ENCODE peak calls at places on chromosomes 11 and 22, in four cellular contexts. One of them, this sample, is unnamed.

GRCh38 chr11:113818426-113818825 is 38.8 kb downstream of the CLDN25 start:
- DNase-seq in ovary: no peak
- DNase-seq in HFF-Myc: no peak
- DNase-seq in mesothelial cell of epicardium: no peak
- DNase-seq in this sample: no peak

GRCh38 chr22:42270512-42271190 is at the start of gene TCF20:
- DNase-seq in HFF-Myc: no peak
- DNase-seq in mesothelial cell of epicardium: peak
- DNase-seq in ovary: peak
- DNase-seq in this sample: peak

GRCh38 chr11:10303558-10304363 is 1.1 kb upstream of the ADM start:
- DNase-seq in mesothelial cell of epicardium: no peak
- DNase-seq in HFF-Myc: no peak
- DNase-seq in ovary: no peak
- DNase-seq in this sample: no peak

GRCh38 chr11:115912484-115912945 is 408.3 kb upstream of the CADM1 start:
- DNase-seq in mesothelial cell of epicardium: no peak
- DNase-seq in HFF-Myc: no peak
- DNase-seq in ovary: no peak
- DNase-seq in this sample: no peak

GRCh38 chr11:97979741-97980140 is 1041.0 kb upstream of the CNTN5 start:
- DNase-seq in mesothelial cell of epicardium: no peak
- DNase-seq in HFF-Myc: no peak
- DNase-seq in ovary: no peak
- DNase-seq in this sample: no peak

GRCh38 chr11:75813622-75814039 is 1.4 kb upstream of the UVRAG start:
- DNase-seq in HFF-Myc: no peak
- DNase-seq in ovary: no peak
- DNase-seq in mesothelial cell of epicardium: no peak
- DNase-seq in this sample: no peak

GRCh38 chr11:64337538-64338249 is 2.3 kb upstream of the CCDC88B start:
- DNase-seq in ovary: no peak
- DNase-seq in mesothelial cell of epicardium: no peak
- DNase-seq in HFF-Myc: no peak
- DNase-seq in this sample: no peak

GRCh38 chr11:12657981-12658380 is 16.2 kb upstream of the TEAD1 start:
- DNase-seq in ovary: no peak
- DNase-seq in mesothelial cell of epicardium: no peak
- DNase-seq in HFF-Myc: no peak
- DNase-seq in this sample: no peak

GRCh38 chr22:41963453-41964105 is 5.7 kb upstream of the SEPTIN3 start:
- DNase-seq in mesothelial cell of epicardium: no peak
- DNase-seq in ovary: no peak
- DNase-seq in HFF-Myc: no peak
- DNase-seq in this sample: no peak

GRCh38 chr11:2521681-2522630 is 77.1 kb downstream of the KCNQ1 start:
- DNase-seq in HFF-Myc: no peak
- DNase-seq in mesothelial cell of epicardium: peak
- DNase-seq in ovary: peak
- DNase-seq in this sample: no peak

GRCh38 chr11:47750725-47751124 is 16.4 kb downstream of the FNBP4 start:
- DNase-seq in mesothelial cell of epicardium: no peak
- DNase-seq in HFF-Myc: no peak
- DNase-seq in ovary: no peak
- DNase-seq in this sample: no peak

GRCh38 chr11:62908468-62909072 is 12.6 kb downstream of the CHRM1 start:
- DNase-seq in mesothelial cell of epicardium: no peak
- DNase-seq in HFF-Myc: no peak
- DNase-seq in ovary: no peak
- DNase-seq in this sample: no peak

GRCh38 chr11:5986885-5987284 is at the start of gene OR52L1:
- DNase-seq in HFF-Myc: no peak
- DNase-seq in ovary: no peak
- DNase-seq in mesothelial cell of epicardium: no peak
- DNase-seq in this sample: no peak

GRCh38 chr11:96964661-96965060 is 574.8 kb downstream of the JRKL start:
- DNase-seq in mesothelial cell of epicardium: no peak
- DNase-seq in ovary: no peak
- DNase-seq in HFF-Myc: no peak
- DNase-seq in this sample: no peak

GRCh38 chr22:41305646-41306045 is 4.3 kb downstream of the ZC3H7B start:
- DNase-seq in ovary: no peak
- DNase-seq in mesothelial cell of epicardium: no peak
- DNase-seq in HFF-Myc: no peak
- DNase-seq in this sample: no peak

GRCh38 chr11:88043149-88043548 is 132.1 kb downstream of the RAB38 start:
- DNase-seq in HFF-Myc: no peak
- DNase-seq in ovary: no peak
- DNase-seq in mesothelial cell of epicardium: no peak
- DNase-seq in this sample: no peak

GRCh38 chr11:130390071-130390758 is 38.2 kb downstream of the ADAMTS8 start:
- DNase-seq in mesothelial cell of epicardium: no peak
- DNase-seq in ovary: no peak
- DNase-seq in HFF-Myc: peak
- DNase-seq in this sample: no peak

GRCh38 chr11:10993186-10993585 is 135.3 kb upstream of the ZBED5 start:
- DNase-seq in ovary: no peak
- DNase-seq in HFF-Myc: no peak
- DNase-seq in mesothelial cell of epicardium: no peak
- DNase-seq in this sample: no peak

GRCh38 chr11:62921573-62922188 is 518 bp upstream of the CHRM1 start:
- DNase-seq in ovary: no peak
- DNase-seq in HFF-Myc: no peak
- DNase-seq in mesothelial cell of epicardium: no peak
- DNase-seq in this sample: no peak

GRCh38 chr11:63711838-63712237 is 30.5 kb downstream of the RTN3 start:
- DNase-seq in mesothelial cell of epicardium: no peak
- DNase-seq in HFF-Myc: no peak
- DNase-seq in ovary: no peak
- DNase-seq in this sample: no peak

GRCh38 chr22:48943567-48944432 is 883.9 kb downstream of the BRD1 start:
- DNase-seq in ovary: no peak
- DNase-seq in mesothelial cell of epicardium: no peak
- DNase-seq in HFF-Myc: no peak
- DNase-seq in this sample: peak

GRCh38 chr11:10456519-10456918 is 1.5 kb downstream of the AMPD3 start:
- DNase-seq in ovary: peak
- DNase-seq in HFF-Myc: no peak
- DNase-seq in mesothelial cell of epicardium: no peak
- DNase-seq in this sample: no peak

GRCh38 chr11:62712413-62712812 is 4.9 kb downstream of the GNG3 start:
- DNase-seq in mesothelial cell of epicardium: no peak
- DNase-seq in ovary: no peak
- DNase-seq in HFF-Myc: no peak
- DNase-seq in this sample: no peak

GRCh38 chr22:38236786-38237185 is 35.0 kb downstream of the MAFF start:
- DNase-seq in HFF-Myc: no peak
- DNase-seq in ovary: no peak
- DNase-seq in mesothelial cell of epicardium: no peak
- DNase-seq in this sample: no peak

GRCh38 chr11:114156766-114157165 is 97.3 kb downstream of the ZBTB16 start:
- DNase-seq in mesothelial cell of epicardium: no peak
- DNase-seq in ovary: no peak
- DNase-seq in HFF-Myc: no peak
- DNase-seq in this sample: no peak

GRCh38 chr22:19344420-19344819 is 52.9 kb upstream of the CLTCL1 start:
- DNase-seq in HFF-Myc: no peak
- DNase-seq in mesothelial cell of epicardium: no peak
- DNase-seq in ovary: no peak
- DNase-seq in this sample: no peak

GRCh38 chr11:68930991-68931855 is 27.5 kb downstream of the IGHMBP2 start:
- DNase-seq in mesothelial cell of epicardium: no peak
- DNase-seq in ovary: no peak
- DNase-seq in HFF-Myc: no peak
- DNase-seq in this sample: no peak

GRCh38 chr11:119743041-119743440 is 14.0 kb upstream of the NECTIN1 start:
- DNase-seq in mesothelial cell of epicardium: no peak
- DNase-seq in HFF-Myc: no peak
- DNase-seq in ovary: no peak
- DNase-seq in this sample: no peak

GRCh38 chr11:73425118-73425517 is 48.9 kb downstream of the RELT start:
- DNase-seq in ovary: no peak
- DNase-seq in HFF-Myc: no peak
- DNase-seq in mesothelial cell of epicardium: no peak
- DNase-seq in this sample: no peak

GRCh38 chr11:109041876-109042275 is 377.0 kb downstream of the DDX10 start:
- DNase-seq in ovary: no peak
- DNase-seq in HFF-Myc: no peak
- DNase-seq in mesothelial cell of epicardium: no peak
- DNase-seq in this sample: no peak

GRCh38 chr11:72369786-72370185 is 64.5 kb downstream of the CLPB start:
- DNase-seq in mesothelial cell of epicardium: no peak
- DNase-seq in ovary: no peak
- DNase-seq in HFF-Myc: no peak
- DNase-seq in this sample: no peak

GRCh38 chr11:60607483-60607882 is 91.9 kb upstream of the MS4A8 start:
- DNase-seq in mesothelial cell of epicardium: no peak
- DNase-seq in ovary: no peak
- DNase-seq in HFF-Myc: no peak
- DNase-seq in this sample: no peak
- TF ChIP-seq CTCF in mesothelial cell of epicardium: peak
- TF ChIP-seq CTCF in ovary: no peak
- TF ChIP-seq CTCF in HFF-Myc: no peak
- TF ChIP-seq CTCF in this sample: peak

DNA sequence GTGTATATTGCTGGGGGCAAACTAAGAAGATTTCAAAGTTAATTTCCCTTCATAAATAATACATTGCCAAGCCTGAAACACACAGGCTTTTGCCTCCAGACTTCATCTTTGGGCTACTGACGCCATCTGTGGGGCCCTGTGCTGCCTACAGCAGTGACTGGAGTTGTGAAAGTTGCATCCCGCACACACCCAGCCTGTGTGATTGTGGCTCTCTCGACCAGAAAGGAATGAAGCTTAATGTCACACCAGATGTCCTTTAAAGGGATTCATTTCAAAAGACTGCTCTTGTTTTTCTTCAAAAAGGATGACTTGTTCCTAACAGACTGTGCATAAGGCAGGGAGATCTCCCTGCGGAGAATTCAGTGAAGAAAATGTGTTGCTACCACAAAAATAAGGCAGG is 210.5 kb downstream of the FAM181B start:
- DNase-seq in ovary: peak
- DNase-seq in mesothelial cell of epicardium: no peak
- DNase-seq in HFF-Myc: no peak
- DNase-seq in this sample: no peak
- TF ChIP-seq CTCF in ovary: no peak
- TF ChIP-seq CTCF in mesothelial cell of epicardium: no peak
- TF ChIP-seq CTCF in HFF-Myc: no peak
- TF ChIP-seq CTCF in this sample: peak

DNA sequence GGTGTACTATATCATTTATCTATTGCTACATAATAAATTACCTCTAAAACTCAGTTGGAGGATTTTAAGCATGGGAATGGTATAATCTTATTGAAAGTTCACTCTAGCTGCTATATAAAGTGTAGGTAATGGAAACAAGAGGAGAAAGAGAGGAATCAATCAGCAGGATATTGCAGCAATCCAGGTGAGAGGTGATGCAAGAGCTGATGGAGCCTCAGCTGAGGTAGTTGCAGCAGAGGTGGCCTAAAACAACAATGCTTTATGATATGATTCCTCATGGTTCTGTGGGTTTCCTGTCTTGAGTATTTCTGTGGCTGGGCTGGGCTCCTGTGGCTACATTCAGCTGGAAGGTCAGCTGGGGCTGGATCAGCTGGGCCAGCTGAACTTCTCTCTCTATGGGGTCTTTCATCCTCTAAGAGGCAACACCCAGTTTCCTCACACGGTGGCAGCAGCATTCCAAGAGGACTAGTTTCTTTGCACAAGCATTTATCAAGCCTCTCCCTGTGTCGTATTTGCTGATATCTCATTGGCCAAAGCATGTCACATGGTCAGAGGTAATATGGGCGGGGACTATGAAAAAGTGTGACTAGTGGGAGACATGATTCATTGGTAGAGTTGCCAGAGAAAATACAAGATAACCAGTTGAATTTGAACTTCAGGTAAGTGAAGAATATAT is 135.4 kb upstream of the LARGE1 start:
- DNase-seq in HFF-Myc: no peak
- DNase-seq in ovary: no peak
- DNase-seq in mesothelial cell of epicardium: no peak
- DNase-seq in this sample: peak
- TF ChIP-seq CTCF in HFF-Myc: no peak
- TF ChIP-seq CTCF in ovary: no peak
- TF ChIP-seq CTCF in mesothelial cell of epicardium: no peak
- TF ChIP-seq CTCF in this sample: peak

DNA sequence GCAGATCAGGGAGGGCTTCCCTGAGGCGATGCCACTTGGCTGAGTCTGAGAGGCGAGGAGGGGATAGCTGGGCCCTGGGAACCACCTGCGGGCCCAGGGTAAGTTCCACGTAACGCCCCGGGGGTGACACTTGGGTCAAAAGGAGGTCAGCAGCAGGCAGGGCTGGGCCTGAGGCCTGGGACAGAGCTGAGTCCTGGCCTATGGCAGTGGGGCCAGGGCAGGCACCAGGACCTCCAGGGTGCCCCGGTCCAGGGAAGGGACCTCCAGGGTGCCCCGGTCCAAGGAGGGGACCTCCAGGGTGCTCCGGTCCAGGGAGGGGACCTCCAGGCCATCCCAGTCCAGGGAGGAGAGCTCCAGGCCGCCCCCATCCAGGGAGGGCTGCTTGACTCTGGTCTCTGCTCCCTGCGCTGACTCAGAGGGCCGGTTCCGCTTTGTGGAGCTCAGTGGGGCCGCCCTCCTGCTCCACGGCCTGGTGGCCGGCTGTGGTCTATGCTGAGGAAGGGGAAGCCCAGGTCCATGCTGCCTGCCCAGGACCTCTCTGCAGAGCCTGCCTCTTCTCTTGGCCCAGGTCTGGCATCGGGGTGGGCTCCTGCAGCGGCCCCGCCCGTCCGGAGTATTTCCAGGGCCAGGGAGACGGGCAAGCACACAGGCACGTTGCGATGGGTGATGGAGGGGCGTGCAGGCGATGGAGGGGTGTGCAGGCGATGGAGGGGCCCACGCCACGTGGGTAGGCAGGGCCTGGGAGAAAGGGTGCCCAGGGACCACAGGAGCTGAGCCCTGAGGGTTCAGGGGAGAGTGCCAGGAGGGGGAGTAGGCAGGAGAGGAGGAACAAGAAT is 19.5 kb upstream of the WNT7B start:
- DNase-seq in HFF-Myc: no peak
- DNase-seq in ovary: no peak
- DNase-seq in mesothelial cell of epicardium: no peak
- DNase-seq in this sample: no peak
- TF ChIP-seq CTCF in HFF-Myc: no peak
- TF ChIP-seq CTCF in ovary: no peak
- TF ChIP-seq CTCF in mesothelial cell of epicardium: no peak
- TF ChIP-seq CTCF in this sample: no peak

GRCh38 chr11:34359548-34359891 is 1.7 kb upstream of the ABTB2 start:
- DNase-seq in HFF-Myc: no peak
- DNase-seq in ovary: no peak
- DNase-seq in mesothelial cell of epicardium: no peak
- DNase-seq in this sample: no peak
- TF ChIP-seq CTCF in HFF-Myc: no peak
- TF ChIP-seq CTCF in ovary: peak
- TF ChIP-seq CTCF in mesothelial cell of epicardium: peak
- TF ChIP-seq CTCF in this sample: peak

This sample was measured in neural crest cell.